ENCODE peak calls at places on chromosomes 16 and 17, in nine cellular contexts. One of them, this sample, is unnamed.

GRCh38 chr17:70053241-70054234 is 21.5 kb upstream of the KCNJ16 start:
- DNase-seq in H1: no peak
- DNase-seq in stomach: no peak
- DNase-seq in transverse colon: no peak
- DNase-seq in GM12891: no peak
- DNase-seq in HCT116: no peak
- DNase-seq in endothelial cell of umbilical vein: peak
- DNase-seq in prostate gland: no peak
- DNase-seq in K562: no peak
- DNase-seq in this sample: no peak

GRCh38 chr17:15284537-15284936 is 19.4 kb upstream of the PMP22 start:
- DNase-seq in H1: no peak
- DNase-seq in stomach: no peak
- DNase-seq in transverse colon: no peak
- DNase-seq in GM12891: no peak
- DNase-seq in HCT116: no peak
- DNase-seq in endothelial cell of umbilical vein: no peak
- DNase-seq in prostate gland: no peak
- DNase-seq in K562: no peak
- DNase-seq in this sample: no peak

GRCh38 chr16:760065-760464 is 469 bp upstream of the MSLN start:
- DNase-seq in H1: no peak
- DNase-seq in stomach: no peak
- DNase-seq in transverse colon: no peak
- DNase-seq in GM12891: no peak
- DNase-seq in HCT116: no peak
- DNase-seq in endothelial cell of umbilical vein: no peak
- DNase-seq in prostate gland: no peak
- DNase-seq in K562: no peak
- DNase-seq in this sample: no peak

GRCh38 chr17:76478730-76479514 is 11.5 kb downstream of the AANAT start:
- DNase-seq in H1: no peak
- DNase-seq in stomach: no peak
- DNase-seq in transverse colon: no peak
- DNase-seq in GM12891: no peak
- DNase-seq in HCT116: no peak
- DNase-seq in endothelial cell of umbilical vein: no peak
- DNase-seq in prostate gland: no peak
- DNase-seq in K562: no peak
- DNase-seq in this sample: no peak

GRCh38 chr17:44367626-44368025 is 4.0 kb upstream of the FAM171A2 start:
- DNase-seq in H1: no peak
- DNase-seq in stomach: no peak
- DNase-seq in transverse colon: no peak
- DNase-seq in GM12891: no peak
- DNase-seq in HCT116: no peak
- DNase-seq in endothelial cell of umbilical vein: no peak
- DNase-seq in prostate gland: no peak
- DNase-seq in K562: no peak
- DNase-seq in this sample: no peak

GRCh38 chr16:48409839-48410610 is 24.8 kb upstream of the SIAH1 start:
- DNase-seq in H1: no peak
- DNase-seq in stomach: peak
- DNase-seq in transverse colon: peak
- DNase-seq in GM12891: no peak
- DNase-seq in HCT116: no peak
- DNase-seq in endothelial cell of umbilical vein: no peak
- DNase-seq in prostate gland: no peak
- DNase-seq in K562: no peak
- DNase-seq in this sample: no peak

GRCh38 chr17:82751171-82751570 is 694 bp upstream of the TBCD start:
- DNase-seq in H1: no peak
- DNase-seq in stomach: no peak
- DNase-seq in transverse colon: peak
- DNase-seq in GM12891: no peak
- DNase-seq in HCT116: no peak
- DNase-seq in endothelial cell of umbilical vein: no peak
- DNase-seq in prostate gland: no peak
- DNase-seq in K562: no peak
- DNase-seq in this sample: no peak

GRCh38 chr16:89583197-89583894 is 7.8 kb downstream of the CPNE7 start:
- DNase-seq in H1: no peak
- DNase-seq in stomach: no peak
- DNase-seq in transverse colon: no peak
- DNase-seq in GM12891: no peak
- DNase-seq in HCT116: no peak
- DNase-seq in endothelial cell of umbilical vein: no peak
- DNase-seq in prostate gland: no peak
- DNase-seq in K562: no peak
- DNase-seq in this sample: no peak

GRCh38 chr17:488993-489757 is 136.6 kb upstream of the RPH3AL start:
- DNase-seq in H1: no peak
- DNase-seq in stomach: no peak
- DNase-seq in transverse colon: no peak
- DNase-seq in GM12891: no peak
- DNase-seq in HCT116: peak
- DNase-seq in endothelial cell of umbilical vein: peak
- DNase-seq in prostate gland: no peak
- DNase-seq in K562: no peak
- DNase-seq in this sample: no peak

GRCh38 chr17:28404812-28405570 is 1.0 kb downstream of the SLC46A1 start:
- DNase-seq in H1: no peak
- DNase-seq in stomach: peak
- DNase-seq in transverse colon: no peak
- DNase-seq in GM12891: no peak
- DNase-seq in HCT116: no peak
- DNase-seq in endothelial cell of umbilical vein: no peak
- DNase-seq in prostate gland: no peak
- DNase-seq in K562: no peak
- DNase-seq in this sample: no peak

GRCh38 chr16:87129771-87130170 is 187.4 kb downstream of the C16orf95 start:
- DNase-seq in H1: no peak
- DNase-seq in stomach: no peak
- DNase-seq in transverse colon: no peak
- DNase-seq in GM12891: no peak
- DNase-seq in HCT116: peak
- DNase-seq in endothelial cell of umbilical vein: peak
- DNase-seq in prostate gland: no peak
- DNase-seq in K562: no peak
- DNase-seq in this sample: no peak

GRCh38 chr17:1030684-1031557 is 34.0 kb downstream of the TIMM22 start:
- DNase-seq in H1: no peak
- DNase-seq in stomach: no peak
- DNase-seq in transverse colon: no peak
- DNase-seq in GM12891: no peak
- DNase-seq in HCT116: no peak
- DNase-seq in endothelial cell of umbilical vein: no peak
- DNase-seq in prostate gland: peak
- DNase-seq in K562: no peak
- DNase-seq in this sample: no peak

GRCh38 chr17:49269356-49269755 is 38.8 kb upstream of the PHOSPHO1 start:
- DNase-seq in H1: no peak
- DNase-seq in stomach: no peak
- DNase-seq in transverse colon: no peak
- DNase-seq in GM12891: no peak
- DNase-seq in HCT116: no peak
- DNase-seq in endothelial cell of umbilical vein: no peak
- DNase-seq in prostate gland: no peak
- DNase-seq in K562: no peak
- DNase-seq in this sample: no peak

GRCh38 chr17:45121055-45121454 is 11.3 kb downstream of the PLCD3 start:
- DNase-seq in H1: no peak
- DNase-seq in stomach: no peak
- DNase-seq in transverse colon: no peak
- DNase-seq in GM12891: no peak
- DNase-seq in HCT116: no peak
- DNase-seq in endothelial cell of umbilical vein: no peak
- DNase-seq in prostate gland: no peak
- DNase-seq in K562: no peak
- DNase-seq in this sample: no peak

GRCh38 chr17:46818319-46818928 is at the start of gene WNT3:
- DNase-seq in H1: no peak
- DNase-seq in stomach: no peak
- DNase-seq in transverse colon: peak
- DNase-seq in GM12891: peak
- DNase-seq in HCT116: no peak
- DNase-seq in endothelial cell of umbilical vein: no peak
- DNase-seq in prostate gland: no peak
- DNase-seq in K562: peak
- DNase-seq in this sample: peak

GRCh38 chr17:50681260-50682200 is 26.2 kb downstream of the ANKRD40 start:
- DNase-seq in H1: no peak
- DNase-seq in stomach: no peak
- DNase-seq in transverse colon: no peak
- DNase-seq in GM12891: no peak
- DNase-seq in HCT116: peak
- DNase-seq in endothelial cell of umbilical vein: peak
- DNase-seq in prostate gland: peak
- DNase-seq in K562: peak
- DNase-seq in this sample: no peak

GRCh38 chr17:3667366-3668278 is 756 bp downstream of the TAX1BP3 start:
- DNase-seq in H1: no peak
- DNase-seq in stomach: peak
- DNase-seq in transverse colon: peak
- DNase-seq in GM12891: no peak
- DNase-seq in HCT116: no peak
- DNase-seq in endothelial cell of umbilical vein: peak
- DNase-seq in prostate gland: peak
- DNase-seq in K562: peak
- DNase-seq in this sample: no peak
- TF ChIP-seq POLR2A in H1: no peak
- TF ChIP-seq POLR2A in stomach: peak
- TF ChIP-seq POLR2A in transverse colon: peak
- TF ChIP-seq POLR2A in GM12891: no peak
- TF ChIP-seq POLR2A in HCT116: no peak
- TF ChIP-seq POLR2A in endothelial cell of umbilical vein: peak
- TF ChIP-seq POLR2A in prostate gland: peak
- TF ChIP-seq POLR2A in K562: no peak
- TF ChIP-seq POLR2A in this sample: no peak

GRCh38 chr17:57948555-57949420 is 6.4 kb downstream of the CUEDC1 start:
- DNase-seq in H1: no peak
- DNase-seq in stomach: no peak
- DNase-seq in transverse colon: no peak
- DNase-seq in GM12891: no peak
- DNase-seq in HCT116: peak
- DNase-seq in endothelial cell of umbilical vein: peak
- DNase-seq in prostate gland: no peak
- DNase-seq in K562: no peak
- DNase-seq in this sample: no peak
- TF ChIP-seq POLR2AphosphoS5 in H1: no peak
- TF ChIP-seq POLR2AphosphoS5 in stomach: peak
- TF ChIP-seq POLR2AphosphoS5 in transverse colon: peak
- TF ChIP-seq POLR2AphosphoS5 in GM12891: no peak
- TF ChIP-seq POLR2AphosphoS5 in HCT116: peak
- TF ChIP-seq POLR2AphosphoS5 in endothelial cell of umbilical vein: no peak
- TF ChIP-seq POLR2AphosphoS5 in prostate gland: peak
- TF ChIP-seq POLR2AphosphoS5 in K562: no peak
- TF ChIP-seq POLR2AphosphoS5 in this sample: no peak

GRCh38 chr16:85213926-85214294 is 101.6 kb upstream of the CIBAR2 start:
- DNase-seq in H1: no peak
- DNase-seq in stomach: no peak
- DNase-seq in transverse colon: no peak
- DNase-seq in GM12891: no peak
- DNase-seq in HCT116: no peak
- DNase-seq in endothelial cell of umbilical vein: no peak
- DNase-seq in prostate gland: no peak
- DNase-seq in K562: no peak
- DNase-seq in this sample: no peak

GRCh38 chr16:85208643-85209520 is 96.6 kb upstream of the CIBAR2 start:
- DNase-seq in H1: no peak
- DNase-seq in stomach: no peak
- DNase-seq in transverse colon: no peak
- DNase-seq in GM12891: no peak
- DNase-seq in HCT116: no peak
- DNase-seq in endothelial cell of umbilical vein: no peak
- DNase-seq in prostate gland: no peak
- DNase-seq in K562: no peak
- DNase-seq in this sample: no peak

GRCh38 chr16:85210423-85211169 is 98.3 kb upstream of the CIBAR2 start:
- DNase-seq in H1: no peak
- DNase-seq in stomach: no peak
- DNase-seq in transverse colon: no peak
- DNase-seq in GM12891: no peak
- DNase-seq in HCT116: no peak
- DNase-seq in endothelial cell of umbilical vein: no peak
- DNase-seq in prostate gland: no peak
- DNase-seq in K562: no peak
- DNase-seq in this sample: no peak

GRCh38 chr16:85209526-85210121 is 97.4 kb upstream of the CIBAR2 start:
- DNase-seq in H1: no peak
- DNase-seq in stomach: no peak
- DNase-seq in transverse colon: no peak
- DNase-seq in GM12891: no peak
- DNase-seq in HCT116: no peak
- DNase-seq in endothelial cell of umbilical vein: no peak
- DNase-seq in prostate gland: no peak
- DNase-seq in K562: no peak
- DNase-seq in this sample: no peak

DNA sequence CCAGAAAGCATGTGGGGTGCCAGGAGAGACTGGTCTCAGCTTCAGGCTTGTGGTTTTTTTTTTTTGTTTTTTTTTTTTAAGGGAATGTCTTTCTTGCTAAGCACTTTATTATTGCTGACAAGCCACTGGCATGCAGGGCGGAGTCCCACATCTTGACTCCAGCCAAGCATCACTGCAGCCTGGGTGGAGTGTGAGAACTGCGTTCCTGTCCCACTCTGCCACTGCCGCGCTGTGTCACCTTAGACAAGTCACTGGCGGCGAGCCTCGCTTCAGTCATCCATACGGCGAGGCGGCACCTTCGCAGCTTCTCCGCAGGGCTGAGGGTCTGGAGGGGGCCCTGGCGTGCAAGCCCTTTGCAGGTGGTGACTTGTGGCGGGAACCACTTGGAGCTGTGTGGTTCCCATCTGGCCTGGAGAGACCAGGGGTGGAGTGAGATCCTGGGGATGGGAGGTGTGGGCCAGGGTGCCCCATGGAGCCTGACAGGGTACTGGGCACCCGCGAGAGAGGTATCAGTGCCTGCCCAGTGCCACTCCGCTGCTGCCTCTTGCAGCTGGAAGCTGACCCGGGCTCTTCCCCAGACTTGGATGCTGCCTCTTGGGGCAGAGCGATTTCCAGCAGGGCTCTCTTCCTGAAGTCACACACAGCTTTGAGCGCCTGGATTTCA is 99.1 kb upstream of the CIBAR2 start:
- DNase-seq in H1: no peak
- DNase-seq in stomach: no peak
- DNase-seq in transverse colon: no peak
- DNase-seq in GM12891: no peak
- DNase-seq in HCT116: no peak
- DNase-seq in endothelial cell of umbilical vein: no peak
- DNase-seq in prostate gland: no peak
- DNase-seq in K562: no peak
- DNase-seq in this sample: no peak
- TF ChIP-seq POLR2A in H1: no peak
- TF ChIP-seq POLR2A in stomach: no peak
- TF ChIP-seq POLR2A in transverse colon: no peak
- TF ChIP-seq POLR2A in GM12891: no peak
- TF ChIP-seq POLR2A in HCT116: no peak
- TF ChIP-seq POLR2A in endothelial cell of umbilical vein: no peak
- TF ChIP-seq POLR2A in prostate gland: no peak
- TF ChIP-seq POLR2A in K562: no peak
- TF ChIP-seq POLR2A in this sample: no peak

GRCh38 chr17:38533706-38534497 is 71.8 kb downstream of the SRCIN1 start:
- DNase-seq in H1: no peak
- DNase-seq in stomach: no peak
- DNase-seq in transverse colon: no peak
- DNase-seq in GM12891: no peak
- DNase-seq in HCT116: no peak
- DNase-seq in endothelial cell of umbilical vein: no peak
- DNase-seq in prostate gland: no peak
- DNase-seq in K562: no peak
- DNase-seq in this sample: no peak
- TF ChIP-seq POLR2AphosphoS5 in H1: no peak
- TF ChIP-seq POLR2AphosphoS5 in stomach: no peak
- TF ChIP-seq POLR2AphosphoS5 in transverse colon: no peak
- TF ChIP-seq POLR2AphosphoS5 in GM12891: no peak
- TF ChIP-seq POLR2AphosphoS5 in HCT116: no peak
- TF ChIP-seq POLR2AphosphoS5 in endothelial cell of umbilical vein: no peak
- TF ChIP-seq POLR2AphosphoS5 in prostate gland: no peak
- TF ChIP-seq POLR2AphosphoS5 in K562: no peak
- TF ChIP-seq POLR2AphosphoS5 in this sample: no peak

This sample was measured in GM12892.